ENCODE peak calls at places on chromosomes 12 and 14, in four cellular contexts. One of them, this sample, is unnamed.

GRCh38 chr12:27515671-27516070 is 8.3 kb upstream of the PPFIBP1 start:
- DNase-seq in lower leg skin: no peak
- DNase-seq in A549: no peak
- DNase-seq in AG04450: no peak
- DNase-seq in this sample: no peak

GRCh38 chr12:4353785-4354208 is 25.7 kb downstream of the FGF23 start:
- DNase-seq in lower leg skin: no peak
- DNase-seq in A549: peak
- DNase-seq in AG04450: no peak
- DNase-seq in this sample: no peak

GRCh38 chr12:101780599-101780998 is 41.3 kb upstream of the SYCP3 start:
- DNase-seq in lower leg skin: no peak
- DNase-seq in A549: no peak
- DNase-seq in AG04450: no peak
- DNase-seq in this sample: no peak

GRCh38 chr14:37194698-37195097 is 3.0 kb upstream of the MIPOL1 start:
- DNase-seq in lower leg skin: no peak
- DNase-seq in A549: no peak
- DNase-seq in AG04450: no peak
- DNase-seq in this sample: no peak

GRCh38 chr12:5494343-5494742 is 62.4 kb downstream of the NTF3 start:
- DNase-seq in lower leg skin: peak
- DNase-seq in A549: no peak
- DNase-seq in AG04450: no peak
- DNase-seq in this sample: no peak

GRCh38 chr12:12518919-12519318 is 43.7 kb downstream of the DUSP16 start:
- DNase-seq in lower leg skin: no peak
- DNase-seq in A549: no peak
- DNase-seq in AG04450: peak
- DNase-seq in this sample: peak

GRCh38 chr14:64764641-64765520 is 60.7 kb downstream of the PLEKHG3 start:
- DNase-seq in lower leg skin: peak
- DNase-seq in A549: peak
- DNase-seq in AG04450: peak
- DNase-seq in this sample: peak

GRCh38 chr12:54413284-54414190 is 5.5 kb downstream of the ITGA5 start:
- DNase-seq in lower leg skin: no peak
- DNase-seq in A549: no peak
- DNase-seq in AG04450: no peak
- DNase-seq in this sample: no peak

GRCh38 chr12:93025145-93026103 is 96.3 kb upstream of the EEA1 start:
- DNase-seq in lower leg skin: no peak
- DNase-seq in A549: peak
- DNase-seq in AG04450: peak
- DNase-seq in this sample: peak

GRCh38 chr12:105253882-105254513 is 18.0 kb upstream of the APPL2 start:
- DNase-seq in lower leg skin: no peak
- DNase-seq in A549: peak
- DNase-seq in AG04450: no peak
- DNase-seq in this sample: no peak

GRCh38 chr12:82841379-82841778 is 154.7 kb downstream of the TMTC2 start:
- DNase-seq in lower leg skin: no peak
- DNase-seq in A549: no peak
- DNase-seq in AG04450: no peak
- DNase-seq in this sample: no peak

GRCh38 chr12:130947028-130947427 is 6.7 kb upstream of the ADGRD1 start:
- DNase-seq in lower leg skin: no peak
- DNase-seq in A549: no peak
- DNase-seq in AG04450: no peak
- DNase-seq in this sample: no peak

GRCh38 chr12:94761559-94761958 is 111.2 kb upstream of the TMCC3 start:
- DNase-seq in lower leg skin: no peak
- DNase-seq in A549: peak
- DNase-seq in AG04450: peak
- DNase-seq in this sample: no peak

GRCh38 chr12:20415641-20416040 is 47.3 kb downstream of the PDE3A start:
- DNase-seq in lower leg skin: no peak
- DNase-seq in A549: no peak
- DNase-seq in AG04450: no peak
- DNase-seq in this sample: no peak

GRCh38 chr14:100305446-100306255 is 593 bp downstream of the SLC25A29 start:
- DNase-seq in lower leg skin: peak
- DNase-seq in A549: no peak
- DNase-seq in AG04450: no peak
- DNase-seq in this sample: peak

GRCh38 chr12:72075891-72076557 is 137.4 kb downstream of the TPH2 start:
- DNase-seq in lower leg skin: no peak
- DNase-seq in A549: no peak
- DNase-seq in AG04450: no peak
- DNase-seq in this sample: no peak

GRCh38 chr12:43655586-43655985 is 103.0 kb downstream of the PUS7L start:
- DNase-seq in lower leg skin: no peak
- DNase-seq in A549: no peak
- DNase-seq in AG04450: no peak
- DNase-seq in this sample: no peak

GRCh38 chr14:73324536-73324932 is 87.2 kb downstream of the PAPLN start:
- DNase-seq in lower leg skin: no peak
- DNase-seq in A549: no peak
- DNase-seq in AG04450: no peak
- DNase-seq in this sample: no peak

GRCh38 chr14:91778217-91778616 is 46.3 kb upstream of the CATSPERB start:
- DNase-seq in lower leg skin: no peak
- DNase-seq in A549: no peak
- DNase-seq in AG04450: no peak
- DNase-seq in this sample: no peak

GRCh38 chr14:77124345-77125274 is 17.0 kb downstream of the ZDHHC22 start:
- DNase-seq in lower leg skin: no peak
- DNase-seq in A549: peak
- DNase-seq in AG04450: no peak
- DNase-seq in this sample: no peak

GRCh38 chr12:109020136-109020535 is 732 bp downstream of the SVOP start:
- DNase-seq in lower leg skin: peak
- DNase-seq in A549: no peak
- DNase-seq in AG04450: no peak
- DNase-seq in this sample: no peak

GRCh38 chr12:71981149-71981548 is 42.5 kb downstream of the TPH2 start:
- DNase-seq in lower leg skin: no peak
- DNase-seq in A549: no peak
- DNase-seq in AG04450: no peak
- DNase-seq in this sample: no peak

GRCh38 chr14:97218713-97219355 is 421.7 kb downstream of the VRK1 start:
- DNase-seq in lower leg skin: no peak
- DNase-seq in A549: peak
- DNase-seq in AG04450: no peak
- DNase-seq in this sample: no peak

GRCh38 chr14:91873476-91874265 is 6.3 kb upstream of the TC2N start:
- DNase-seq in lower leg skin: no peak
- DNase-seq in A549: no peak
- DNase-seq in AG04450: no peak
- DNase-seq in this sample: no peak

GRCh38 chr14:22598896-22599244 is 770 bp downstream of the ABHD4 start:
- DNase-seq in lower leg skin: no peak
- DNase-seq in A549: peak
- DNase-seq in AG04450: no peak
- DNase-seq in this sample: no peak

GRCh38 chr14:101118746-101119610 is 215.5 kb upstream of the RTL1 start:
- DNase-seq in lower leg skin: peak
- DNase-seq in A549: no peak
- DNase-seq in AG04450: no peak
- DNase-seq in this sample: no peak

GRCh38 chr12:27879708-27880107 is 92.8 kb downstream of the PTHLH start:
- DNase-seq in lower leg skin: no peak
- DNase-seq in A549: no peak
- DNase-seq in AG04450: no peak
- DNase-seq in this sample: no peak

GRCh38 chr14:33997611-33998010 is 46.7 kb upstream of the EGLN3 start:
- DNase-seq in lower leg skin: no peak
- DNase-seq in A549: no peak
- DNase-seq in AG04450: no peak
- DNase-seq in this sample: no peak

GRCh38 chr14:60768602-60769001 is 34.0 kb downstream of the MNAT1 start:
- DNase-seq in lower leg skin: no peak
- DNase-seq in A549: no peak
- DNase-seq in AG04450: no peak
- DNase-seq in this sample: no peak

DNA sequence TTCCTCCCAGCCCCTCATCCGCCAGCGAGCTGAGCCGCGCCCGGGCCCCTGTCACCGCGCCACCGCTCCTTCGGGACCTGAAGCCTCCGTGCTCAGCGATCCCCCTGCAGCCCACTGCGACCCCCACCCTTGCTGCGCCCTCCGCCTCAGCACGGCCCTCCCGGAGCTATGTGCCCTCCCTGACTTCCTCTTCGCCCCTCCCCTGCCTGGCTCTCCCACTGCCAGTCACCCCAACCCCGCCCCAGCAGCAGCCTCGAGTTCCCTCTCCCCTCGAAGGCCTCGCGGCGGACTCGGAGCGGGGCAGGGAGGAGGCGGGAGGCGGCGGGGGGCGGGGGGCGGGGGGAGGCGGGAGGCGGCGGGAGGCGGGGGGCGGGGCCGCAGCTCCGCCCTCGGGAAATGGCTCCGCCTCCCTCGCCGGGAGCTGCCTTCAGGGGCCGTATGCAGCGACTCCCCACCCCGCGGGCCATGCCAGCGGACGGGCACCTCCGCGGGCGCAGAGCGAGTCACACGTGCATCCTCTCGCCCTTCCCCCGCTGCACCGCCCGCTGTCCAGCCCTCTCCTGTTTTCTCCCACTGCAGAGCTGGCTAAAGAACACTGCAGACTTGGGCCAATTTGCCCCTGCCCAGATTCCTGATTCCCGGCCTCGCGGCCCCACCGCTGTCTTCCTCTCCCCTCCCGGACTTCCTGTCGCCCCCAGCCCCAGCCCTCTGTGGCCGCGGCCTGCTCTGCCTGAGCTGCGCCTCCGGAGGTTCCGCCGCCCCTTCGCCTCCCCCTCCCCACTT is 29.1 kb upstream of the ADIPOR2 start:
- DNase-seq in lower leg skin: peak
- DNase-seq in A549: peak
- DNase-seq in AG04450: peak
- DNase-seq in this sample: peak
- H3K4me3 ChIP-seq in lower leg skin: no peak
- H3K4me3 ChIP-seq in A549: peak
- H3K4me3 ChIP-seq in AG04450: peak
- H3K4me3 ChIP-seq in this sample: peak

DNA sequence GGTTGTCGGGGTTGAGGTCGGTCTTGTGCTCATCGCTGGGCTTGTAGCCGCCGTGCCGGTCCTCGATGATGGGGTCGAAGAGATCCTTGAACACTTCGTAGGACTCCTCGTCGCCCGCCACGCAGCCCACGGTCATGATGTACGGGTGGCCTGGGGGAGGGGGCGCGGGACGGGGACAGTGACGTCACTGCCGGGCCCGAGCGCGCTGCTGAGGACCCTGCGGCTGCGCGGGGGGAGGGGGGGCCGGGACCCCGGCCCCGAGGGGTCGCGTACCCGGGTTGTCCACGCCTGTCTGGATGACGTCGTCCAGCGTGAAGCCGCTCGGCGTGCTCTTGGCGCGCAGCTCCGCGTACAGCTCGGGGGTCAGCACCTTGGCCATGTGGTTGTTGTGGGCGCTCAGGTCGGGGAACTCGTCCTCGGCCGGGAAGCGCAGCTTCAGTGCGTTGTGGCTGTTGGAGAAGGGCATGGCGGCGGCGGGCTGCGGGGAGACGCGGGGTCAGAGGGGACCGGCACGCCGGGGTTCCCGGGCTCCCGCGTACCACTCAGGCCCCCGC is 525 bp downstream of the CKB start:
- DNase-seq in lower leg skin: peak
- DNase-seq in A549: no peak
- DNase-seq in AG04450: no peak
- DNase-seq in this sample: peak
- H3K4me3 ChIP-seq in lower leg skin: peak
- H3K4me3 ChIP-seq in A549: peak
- H3K4me3 ChIP-seq in AG04450: peak
- H3K4me3 ChIP-seq in this sample: peak

GRCh38 chr12:64625243-64626077 is 15.2 kb downstream of the RASSF3 start:
- DNase-seq in lower leg skin: no peak
- DNase-seq in A549: peak
- DNase-seq in AG04450: peak
- DNase-seq in this sample: peak

GRCh38 chr12:64618953-64619590 is 8.8 kb downstream of the RASSF3 start:
- DNase-seq in lower leg skin: peak
- DNase-seq in A549: no peak
- DNase-seq in AG04450: no peak
- DNase-seq in this sample: no peak

GRCh38 chr12:64624035-64624434 is 13.7 kb downstream of the RASSF3 start:
- DNase-seq in lower leg skin: no peak
- DNase-seq in A549: no peak
- DNase-seq in AG04450: no peak
- DNase-seq in this sample: peak

GRCh38 chr12:64616221-64616620 is 5.9 kb downstream of the RASSF3 start:
- DNase-seq in lower leg skin: no peak
- DNase-seq in A549: no peak
- DNase-seq in AG04450: no peak
- DNase-seq in this sample: no peak

DNA sequence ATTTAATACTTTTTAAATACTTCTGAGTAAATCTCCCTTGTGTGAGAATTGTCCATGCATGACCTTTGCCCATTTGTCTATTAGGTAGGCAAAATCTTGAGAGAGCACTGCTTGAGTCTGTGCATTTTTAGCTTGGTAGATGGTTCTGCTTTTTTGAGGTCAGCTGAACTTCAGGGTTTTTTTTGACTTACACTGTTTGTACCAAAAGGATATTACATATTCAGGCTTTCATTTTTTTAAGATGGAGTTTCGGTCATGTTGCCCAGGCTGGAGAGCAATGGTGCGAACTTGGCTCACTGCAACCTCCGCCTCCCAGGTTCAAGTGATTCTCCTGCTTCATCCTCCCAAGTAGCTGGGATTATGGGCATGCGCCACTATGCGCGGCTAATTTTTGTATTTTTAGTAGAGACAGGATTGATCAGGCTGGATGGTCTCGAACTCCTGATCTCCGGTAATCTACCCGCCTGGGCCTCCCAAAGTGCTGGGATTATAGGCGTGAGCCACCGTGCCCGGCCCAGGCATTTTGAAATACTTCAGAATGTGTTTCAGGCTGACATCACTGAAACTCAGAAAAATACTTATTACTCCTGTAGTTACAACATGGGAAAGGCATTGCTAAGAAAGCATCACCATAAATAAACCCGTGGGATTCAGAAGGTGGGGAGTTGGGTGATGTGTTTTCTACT is 11.1 kb downstream of the RASSF3 start:
- DNase-seq in lower leg skin: peak
- DNase-seq in A549: no peak
- DNase-seq in AG04450: peak
- DNase-seq in this sample: no peak
- H3K4me3 ChIP-seq in lower leg skin: no peak
- H3K4me3 ChIP-seq in A549: no peak
- H3K4me3 ChIP-seq in AG04450: no peak
- H3K4me3 ChIP-seq in this sample: no peak

DNA sequence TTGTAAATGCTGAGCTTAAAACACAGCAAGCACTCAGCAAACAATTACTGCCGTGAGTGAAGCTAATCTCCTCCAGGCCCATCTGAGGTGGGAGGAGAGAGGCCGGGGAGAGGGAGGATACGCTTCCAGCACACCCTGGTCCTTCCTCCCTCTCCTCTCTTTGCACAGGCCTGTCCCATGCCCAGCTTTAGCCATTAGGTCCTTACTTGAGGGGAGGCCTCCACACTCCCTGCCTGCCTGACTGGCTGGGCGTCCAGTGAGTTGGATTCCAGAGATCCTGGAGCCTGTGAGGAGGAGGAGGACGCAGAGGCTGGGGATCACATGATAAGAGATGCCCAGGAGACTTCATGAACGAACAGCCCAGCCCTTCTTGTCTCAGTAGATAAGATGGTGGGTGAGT is 65.1 kb upstream of the NCOR2 start:
- DNase-seq in lower leg skin: no peak
- DNase-seq in A549: peak
- DNase-seq in AG04450: no peak
- DNase-seq in this sample: peak
- H3K4me3 ChIP-seq in lower leg skin: no peak
- H3K4me3 ChIP-seq in A549: no peak
- H3K4me3 ChIP-seq in AG04450: no peak
- H3K4me3 ChIP-seq in this sample: no peak

This sample was measured in HAP-1.